ENCODE peak calls at places on chromosome 14, in ten cellular contexts. H, Z, F, N, W, X, M, B, Y and E are unnamed samples.

GRCh38 chr14:74525361-74525851 is 31.8 kb downstream of the ISCA2 start:
- DNase-seq in H (no peak), Z (no peak), F (no peak), N (no peak), W (no peak), X (no peak), M (no peak), B (no peak), Y (no peak), E (no peak)

GRCh38 chr14:65290830-65291229 is 121.7 kb upstream of the FUT8 start:
- DNase-seq in H (no peak), Z (no peak), F (no peak), N (no peak), W (peak), X (no peak), M (no peak), B (peak), Y (no peak), E (no peak)

GRCh38 chr14:103427485-103428443 is 42.5 kb downstream of the MARK3 start:
- DNase-seq in H (no peak), Z (peak), F (peak), N (no peak), W (peak), X (no peak), M (no peak), B (peak), Y (no peak), E (no peak)

GRCh38 chr14:52919971-52920370 is 30.9 kb downstream of the FERMT2 start:
- DNase-seq in H (no peak), Z (no peak), F (no peak), N (no peak), W (no peak), X (no peak), M (no peak), B (peak), Y (no peak), E (no peak)

GRCh38 chr14:65637780-65638179 is 225.2 kb downstream of the FUT8 start:
- DNase-seq in H (no peak), Z (no peak), F (no peak), N (no peak), W (peak), X (peak), M (no peak), B (peak), Y (no peak), E (no peak)

GRCh38 chr14:73491256-73491976 is 683 bp downstream of the RIOX1 start:
- DNase-seq in H (peak), Z (peak), F (no peak), N (no peak), W (no peak), X (peak), M (peak), B (peak), Y (peak), E (peak)

GRCh38 chr14:87869619-87870583 is 123.1 kb downstream of the GALC start:
- DNase-seq in H (no peak), Z (no peak), F (no peak), N (no peak), W (peak), X (peak), M (no peak), B (peak), Y (no peak), E (no peak)

GRCh38 chr14:60665178-60665555 is 15.9 kb upstream of the SIX1 start:
- DNase-seq in H (no peak), Z (no peak), F (no peak), N (no peak), W (no peak), X (no peak), M (no peak), B (no peak), Y (peak), E (no peak)

GRCh38 chr14:20350280-20350679 is 6.8 kb downstream of the PARP2 start:
- DNase-seq in H (no peak), Z (no peak), F (no peak), N (no peak), W (no peak), X (no peak), M (no peak), B (no peak), Y (no peak), E (no peak)

GRCh38 chr14:37708481-37708880 is 113.1 kb downstream of the TTC6 start:
- DNase-seq in H (no peak), Z (no peak), F (no peak), N (no peak), W (no peak), X (no peak), M (no peak), B (peak), Y (no peak), E (no peak)

GRCh38 chr14:66813636-66814035 is 305.7 kb downstream of the GPHN start:
- DNase-seq in H (no peak), Z (no peak), F (no peak), N (no peak), W (no peak), X (no peak), M (no peak), B (no peak), Y (no peak), E (no peak)

GRCh38 chr14:60061371-60061770 is 30.4 kb upstream of the PCNX4 start:
- DNase-seq in H (no peak), Z (no peak), F (no peak), N (no peak), W (no peak), X (no peak), M (no peak), B (peak), Y (no peak), E (no peak)

GRCh38 chr14:103594265-103594664 is 31.5 kb downstream of the COA8 start:
- DNase-seq in H (peak), Z (no peak), F (no peak), N (no peak), W (peak), X (no peak), M (no peak), B (peak), Y (peak), E (peak)

GRCh38 chr14:88986146-88986841 is 161.8 kb downstream of the TTC8 start:
- DNase-seq in H (no peak), Z (no peak), F (no peak), N (no peak), W (peak), X (no peak), M (no peak), B (peak), Y (no peak), E (no peak)

GRCh38 chr14:54301349-54301748 is 95.5 kb upstream of the CDKN3 start:
- DNase-seq in H (no peak), Z (no peak), F (no peak), N (no peak), W (no peak), X (no peak), M (no peak), B (no peak), Y (no peak), E (no peak)

GRCh38 chr14:95770777-95771176 is 56.9 kb upstream of the TCL1A start:
- DNase-seq in H (no peak), Z (no peak), F (no peak), N (no peak), W (no peak), X (no peak), M (no peak), B (peak), Y (peak), E (no peak)

GRCh38 chr14:46250113-46250703 is 401.4 kb downstream of the RPL10L start:
- DNase-seq in H (no peak), Z (no peak), F (no peak), N (peak), W (peak), X (peak), M (peak), B (peak), Y (peak), E (no peak)

GRCh38 chr14:71062581-71063303 is 155.5 kb downstream of the PCNX1 start:
- DNase-seq in H (no peak), Z (no peak), F (no peak), N (no peak), W (no peak), X (no peak), M (no peak), B (no peak), Y (no peak), E (no peak)

GRCh38 chr14:100285021-100285912 is 21.0 kb downstream of the SLC25A29 start:
- DNase-seq in H (peak), Z (peak), F (no peak), N (peak), W (no peak), X (peak), M (peak), B (peak), Y (peak), E (peak)

GRCh38 chr14:71932229-71932951 is at the start of gene RGS6:
- DNase-seq in H (peak), Z (no peak), F (peak), N (no peak), W (no peak), X (peak), M (no peak), B (peak), Y (peak), E (no peak)

GRCh38 chr14:100818221-100818699 is 7.7 kb upstream of the MEG3 start:
- DNase-seq in H (no peak), Z (no peak), F (no peak), N (no peak), W (no peak), X (no peak), M (no peak), B (no peak), Y (no peak), E (no peak)

GRCh38 chr14:68734231-68734732 is 58.6 kb downstream of the ZFP36L1 start:
- DNase-seq in H (no peak), Z (no peak), F (no peak), N (no peak), W (no peak), X (peak), M (no peak), B (no peak), Y (no peak), E (no peak)

GRCh38 chr14:23095196-23096108 is at the start of gene C14orf119:
- DNase-seq in H (no peak), Z (peak), F (peak), N (no peak), W (peak), X (peak), M (peak), B (peak), Y (no peak), E (no peak)

GRCh38 chr14:63874223-63874622 is 21.4 kb downstream of the SYNE2 start:
- DNase-seq in H (no peak), Z (no peak), F (no peak), N (no peak), W (no peak), X (no peak), M (no peak), B (no peak), Y (peak), E (peak)

GRCh38 chr14:99425272-99425681 is 55.4 kb downstream of the SETD3 start:
- DNase-seq in H (no peak), Z (no peak), F (no peak), N (no peak), W (no peak), X (no peak), M (no peak), B (no peak), Y (peak), E (peak)

GRCh38 chr14:33590891-33591630 is 359.8 kb downstream of the EGLN3 start:
- DNase-seq in H (no peak), Z (no peak), F (no peak), N (no peak), W (no peak), X (no peak), M (no peak), B (no peak), Y (no peak), E (no peak)

GRCh38 chr14:56217380-56218045 is 99.3 kb downstream of the PELI2 start:
- DNase-seq in H (no peak), Z (no peak), F (no peak), N (no peak), W (no peak), X (no peak), M (no peak), B (no peak), Y (no peak), E (no peak)

GRCh38 chr14:96368534-96368933 is 5.2 kb downstream of the GSKIP start:
- DNase-seq in H (no peak), Z (no peak), F (no peak), N (no peak), W (no peak), X (no peak), M (no peak), B (no peak), Y (no peak), E (no peak)

GRCh38 chr14:61255968-61256367 is 25.2 kb downstream of the TMEM30B start:
- DNase-seq in H (no peak), Z (no peak), F (no peak), N (no peak), W (no peak), X (no peak), M (no peak), B (peak), Y (peak), E (no peak)

GRCh38 chr14:99205086-99205688 is 66.8 kb downstream of the BCL11B start:
- DNase-seq in H (no peak), Z (no peak), F (no peak), N (no peak), W (no peak), X (no peak), M (no peak), B (no peak), Y (no peak), E (no peak)

GRCh38 chr14:64700894-64701293 is 3.3 kb upstream of the PLEKHG3 start:
- DNase-seq in H (no peak), Z (no peak), F (no peak), N (no peak), W (no peak), X (no peak), M (no peak), B (no peak), Y (no peak), E (no peak)

GRCh38 chr14:76694106-76694505 is 67.2 kb upstream of the VASH1 start:
- DNase-seq in H (no peak), Z (no peak), F (no peak), N (no peak), W (no peak), X (no peak), M (no peak), B (no peak), Y (no peak), E (no peak)

GRCh38 chr14:65720171-65720570 is 307.6 kb downstream of the FUT8 start:
- DNase-seq in H (no peak), Z (no peak), F (no peak), N (no peak), W (no peak), X (no peak), M (no peak), B (no peak), Y (no peak), E (no peak)

GRCh38 chr14:22434030-22434429 is 155.0 kb downstream of the DAD1 start:
- DNase-seq in H (no peak), Z (no peak), F (no peak), N (no peak), W (no peak), X (no peak), M (no peak), B (no peak), Y (no peak), E (no peak)

GRCh38 chr14:60508363-60508706 is 611 bp upstream of the SIX6 start:
- DNase-seq in H (no peak), Z (no peak), F (no peak), N (no peak), W (no peak), X (peak), M (no peak), B (no peak), Y (no peak), E (no peak)

GRCh38 chr14:101714394-101714793 is 47.1 kb upstream of the PPP2R5C start:
- DNase-seq in H (no peak), Z (no peak), F (no peak), N (no peak), W (no peak), X (peak), M (no peak), B (no peak), Y (no peak), E (no peak)

GRCh38 chr14:97726661-97727060 is 929.5 kb downstream of the VRK1 start:
- DNase-seq in H (no peak), Z (no peak), F (no peak), N (no peak), W (no peak), X (no peak), M (no peak), B (no peak), Y (no peak), E (no peak)

GRCh38 chr14:105340821-105341408 is 26.4 kb downstream of the PACS2 start:
- DNase-seq in H (no peak), Z (no peak), F (no peak), N (no peak), W (no peak), X (no peak), M (no peak), B (no peak), Y (peak), E (no peak)

GRCh38 chr14:60102389-60102788 is 10.7 kb downstream of the PCNX4 start:
- DNase-seq in H (no peak), Z (no peak), F (no peak), N (no peak), W (peak), X (no peak), M (no peak), B (peak), Y (no peak), E (no peak)

GRCh38 chr14:100059433-100059781 is 5.8 kb upstream of the EVL start:
- DNase-seq in H (no peak), Z (no peak), F (no peak), N (no peak), W (no peak), X (no peak), M (no peak), B (no peak), Y (no peak), E (no peak)